ENCODE peak calls at places on chromosomes 6 and 20, in seven cellular contexts. D is cardiac fibroblast; M is HFF-Myc; L is brain microvascular endothelial cell; Y is CD8-positive, alpha-beta T cell; J is GM12865; B is fibroblast of pulmonary artery. Z is an unnamed sample.

GRCh38 chr6:132084811-132085509 is 133.8 kb upstream of the CCN2 start:
- DNase-seq in D (peak), M (peak), L (peak), Y (no peak), J (peak), B (peak), Z (peak)

GRCh38 chr6:4776967-4777925 is 1.0 kb downstream of the CDYL start:
- DNase-seq in D (peak), M (no peak), L (peak), Y (peak), J (peak), B (peak), Z (peak)

GRCh38 chr6:45548657-45549515 is 171.2 kb upstream of the SUPT3H start:
- DNase-seq in D (no peak), M (no peak), L (no peak), Y (no peak), J (peak), B (no peak), Z (no peak)

GRCh38 chr20:1894471-1894950 is 696 bp upstream of the SIRPA start:
- DNase-seq in D (no peak), M (no peak), L (no peak), Y (no peak), J (peak), B (no peak), Z (peak)

GRCh38 chr20:2217857-2218529 is 77.8 kb upstream of the TGM3 start:
- DNase-seq in D (no peak), M (no peak), L (no peak), Y (no peak), J (peak), B (no peak), Z (no peak)

GRCh38 chr6:73704260-73704659 is 8.3 kb downstream of the CD109 start:
- DNase-seq in D (peak), M (peak), L (peak), Y (no peak), J (peak), B (peak), Z (peak)

GRCh38 chr20:4342631-4343030 is 327.3 kb upstream of the RNF24 start:
- DNase-seq in D (no peak), M (no peak), L (no peak), Y (no peak), J (no peak), B (no peak), Z (no peak)

GRCh38 chr6:41071923-41072835 is at the start of gene OARD1:
- DNase-seq in D (peak), M (peak), L (peak), Y (peak), J (peak), B (peak), Z (peak)

GRCh38 chr6:147161253-147161973 is 42.8 kb upstream of the STXBP5 start:
- DNase-seq in D (no peak), M (no peak), L (no peak), Y (no peak), J (no peak), B (no peak), Z (no peak)

GRCh38 chr6:134310817-134311216 is 7.1 kb downstream of the SGK1 start:
- DNase-seq in D (no peak), M (no peak), L (no peak), Y (no peak), J (no peak), B (no peak), Z (no peak)

GRCh38 chr6:8530775-8531435 is 95.6 kb upstream of the SLC35B3 start:
- DNase-seq in D (peak), M (no peak), L (no peak), Y (no peak), J (no peak), B (peak), Z (peak)

GRCh38 chr20:61584851-61585250 is 332.8 kb downstream of the CDH4 start:
- DNase-seq in D (no peak), M (no peak), L (no peak), Y (no peak), J (no peak), B (no peak), Z (no peak)

GRCh38 chr6:167306401-167306998 is 15.4 kb downstream of the UNC93A start:
- DNase-seq in D (no peak), M (no peak), L (no peak), Y (no peak), J (no peak), B (no peak), Z (peak)

GRCh38 chr20:63498950-63499332 is at the start of gene EEF1A2:
- DNase-seq in D (no peak), M (no peak), L (no peak), Y (peak), J (no peak), B (no peak), Z (no peak)

GRCh38 chr20:5714261-5715041 is 35.8 kb upstream of the SHLD1 start:
- DNase-seq in D (peak), M (no peak), L (peak), Y (peak), J (peak), B (peak), Z (no peak)

GRCh38 chr6:13089296-13089994 is 238.9 kb downstream of the TBC1D7 start:
- DNase-seq in D (peak), M (no peak), L (no peak), Y (no peak), J (no peak), B (peak), Z (peak)

GRCh38 chr6:141264101-141264500 is 868.6 kb upstream of the GJE1 start:
- DNase-seq in D (no peak), M (no peak), L (no peak), Y (no peak), J (peak), B (no peak), Z (no peak)

GRCh38 chr6:30548375-30548774 is 7.9 kb downstream of the GNL1 start:
- DNase-seq in D (peak), M (no peak), L (no peak), Y (no peak), J (no peak), B (peak), Z (peak)

GRCh38 chr6:26568601-26569432 is 27.9 kb upstream of the ABT1 start:
- DNase-seq in D (peak), M (peak), L (peak), Y (peak), J (peak), B (peak), Z (peak)

GRCh38 chr6:105769987-105770386 is 316.1 kb upstream of the PRDM1 start:
- DNase-seq in D (peak), M (no peak), L (peak), Y (no peak), J (no peak), B (no peak), Z (peak)

GRCh38 chr6:13331516-13332348 is 3.4 kb upstream of the TBC1D7 start:
- DNase-seq in D (peak), M (no peak), L (no peak), Y (no peak), J (peak), B (peak), Z (peak)

GRCh38 chr6:158969148-158969547 is 30.9 kb downstream of the RSPH3 start:
- DNase-seq in D (no peak), M (no peak), L (no peak), Y (no peak), J (no peak), B (peak), Z (no peak)

GRCh38 chr6:39889229-39889628 is 45.0 kb downstream of the MOCS1 start:
- DNase-seq in D (no peak), M (no peak), L (no peak), Y (no peak), J (no peak), B (no peak), Z (no peak)

GRCh38 chr6:16742116-16742515 is 19.1 kb downstream of the ATXN1 start:
- DNase-seq in D (no peak), M (no peak), L (no peak), Y (no peak), J (no peak), B (no peak), Z (no peak)

GRCh38 chr6:52231411-52232127 is 12.7 kb downstream of the IL17F start:
- DNase-seq in D (no peak), M (no peak), L (no peak), Y (no peak), J (no peak), B (no peak), Z (no peak)

GRCh38 chr6:107563694-107564093 is 73.8 kb downstream of the SOBP start:
- DNase-seq in D (no peak), M (no peak), L (no peak), Y (no peak), J (no peak), B (no peak), Z (no peak)

GRCh38 chr6:25962368-25963127 is at the start of gene TRIM38:
- DNase-seq in D (peak), M (peak), L (peak), Y (peak), J (peak), B (peak), Z (peak)

GRCh38 chr6:52512199-52512598 is 64.7 kb downstream of the TRAM2 start:
- DNase-seq in D (peak), M (no peak), L (peak), Y (no peak), J (no peak), B (peak), Z (peak)

GRCh38 chr6:169725270-169726048 is 1.2 kb upstream of the PHF10 start:
- DNase-seq in D (peak), M (no peak), L (peak), Y (no peak), J (peak), B (peak), Z (peak)

GRCh38 chr6:153129873-153130514 is 1.1 kb downstream of the RGS17 start:
- DNase-seq in D (peak), M (no peak), L (peak), Y (no peak), J (no peak), B (no peak), Z (peak)

GRCh38 chr6:140201787-140202458 is 827.5 kb upstream of the CITED2 start:
- DNase-seq in D (peak), M (no peak), L (no peak), Y (no peak), J (no peak), B (no peak), Z (no peak)

GRCh38 chr6:14476793-14477531 is 359.4 kb downstream of the CD83 start:
- DNase-seq in D (peak), M (peak), L (peak), Y (no peak), J (no peak), B (peak), Z (peak)

GRCh38 chr6:140559458-140559857 is 1185.0 kb upstream of the CITED2 start:
- DNase-seq in D (no peak), M (no peak), L (no peak), Y (no peak), J (no peak), B (no peak), Z (no peak)

GRCh38 chr20:12113468-12114371 is 196.0 kb downstream of the BTBD3 start:
- DNase-seq in D (peak), M (peak), L (no peak), Y (no peak), J (no peak), B (peak), Z (peak)

GRCh38 chr6:39664173-39664572 is 61.0 kb downstream of the KIF6 start:
- DNase-seq in D (no peak), M (no peak), L (no peak), Y (no peak), J (no peak), B (no peak), Z (no peak)

GRCh38 chr20:33415948-33416347 is 14.6 kb upstream of the CDK5RAP1 start:
- DNase-seq in D (peak), M (no peak), L (no peak), Y (no peak), J (peak), B (peak), Z (peak)

GRCh38 chr6:17927705-17928104 is 59.7 kb downstream of the KIF13A start:
- DNase-seq in D (no peak), M (no peak), L (no peak), Y (no peak), J (no peak), B (no peak), Z (no peak)

GRCh38 chr6:40386200-40386599 is 201.0 kb downstream of the LRFN2 start:
- DNase-seq in D (no peak), M (no peak), L (no peak), Y (no peak), J (no peak), B (no peak), Z (no peak)

GRCh38 chr20:37920270-37920669 is 17.3 kb downstream of the VSTM2L start:
- DNase-seq in D (no peak), M (no peak), L (no peak), Y (no peak), J (peak), B (no peak), Z (no peak)

DNA sequence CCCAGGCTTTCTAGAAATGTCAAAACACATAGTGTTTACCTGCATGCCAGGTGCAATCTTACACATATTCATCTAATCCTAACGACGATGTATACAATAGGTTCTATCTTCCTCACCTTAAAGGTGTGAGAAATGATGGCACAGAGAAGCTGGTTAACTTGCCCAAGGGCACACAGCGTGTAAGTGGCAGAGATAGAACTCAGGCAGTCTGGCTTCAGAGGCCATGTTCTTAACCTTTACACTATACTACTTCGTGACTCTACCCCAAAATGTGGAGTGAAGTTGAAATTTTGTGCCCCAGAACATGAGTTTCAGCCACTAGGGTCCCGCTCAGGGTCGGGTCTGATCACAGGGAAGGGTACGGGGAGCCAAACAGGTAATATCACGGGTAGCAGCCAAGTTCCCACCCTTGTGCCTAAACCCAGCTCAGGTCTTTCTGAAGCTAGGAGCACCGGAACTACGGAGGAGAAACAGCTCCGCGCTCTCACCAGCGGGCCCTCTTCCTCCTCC is 523 bp downstream of the VPS52 start:
- DNase-seq in D (no peak), M (no peak), L (no peak), Y (no peak), J (no peak), B (peak), Z (no peak)
- TF ChIP-seq CTCF in D (no peak), M (no peak), L (peak), Y (no peak), J (no peak), B (no peak), Z (no peak)

GRCh38 chr20:53220482-53221307 is 248.5 kb downstream of the TSHZ2 start:
- DNase-seq in D (no peak), M (no peak), L (no peak), Y (no peak), J (no peak), B (no peak), Z (no peak)
- H3K4me3 ChIP-seq in D (no peak), M (no peak), L (no peak), Y (no peak), J (no peak), B (no peak), Z (no peak)

DNA sequence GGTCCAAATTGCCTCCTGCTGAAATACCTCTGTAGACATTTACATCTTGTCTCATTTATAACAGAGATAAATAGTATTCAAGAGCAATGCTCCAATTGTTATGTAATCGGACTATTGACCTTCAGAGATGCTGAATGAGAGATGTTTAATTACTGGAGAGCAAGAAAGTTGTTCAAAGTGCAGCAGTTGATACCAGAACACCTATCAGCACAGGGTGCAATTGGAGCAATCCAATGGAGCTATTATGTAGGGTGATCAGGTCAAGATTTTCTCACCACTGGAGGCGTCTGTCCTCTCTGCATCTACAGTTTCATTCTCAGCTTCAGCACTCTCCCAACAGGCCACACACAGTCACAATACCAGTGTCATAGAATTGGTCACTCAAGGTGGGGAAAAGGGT is 19.5 kb upstream of the TMX4 start:
- DNase-seq in D (no peak), M (no peak), L (no peak), Y (no peak), J (no peak), B (no peak), Z (no peak)
- TF ChIP-seq CTCF in D (no peak), M (no peak), L (no peak), Y (no peak), J (no peak), B (no peak), Z (no peak)

GRCh38 chr6:103872683-103873082 is 987.0 kb downstream of the HACE1 start:
- DNase-seq in D (peak), M (no peak), L (no peak), Y (no peak), J (no peak), B (peak), Z (no peak)

GRCh38 chr6:103875221-103875620 is 984.5 kb downstream of the HACE1 start:
- DNase-seq in D (no peak), M (no peak), L (no peak), Y (no peak), J (no peak), B (no peak), Z (no peak)

GRCh38 chr6:103870970-103871369 is 988.7 kb downstream of the HACE1 start:
- DNase-seq in D (peak), M (no peak), L (no peak), Y (no peak), J (no peak), B (peak), Z (no peak)

GRCh38 chr6:103872219-103872618 is 987.5 kb downstream of the HACE1 start:
- DNase-seq in D (no peak), M (no peak), L (no peak), Y (no peak), J (no peak), B (no peak), Z (no peak)

DNA sequence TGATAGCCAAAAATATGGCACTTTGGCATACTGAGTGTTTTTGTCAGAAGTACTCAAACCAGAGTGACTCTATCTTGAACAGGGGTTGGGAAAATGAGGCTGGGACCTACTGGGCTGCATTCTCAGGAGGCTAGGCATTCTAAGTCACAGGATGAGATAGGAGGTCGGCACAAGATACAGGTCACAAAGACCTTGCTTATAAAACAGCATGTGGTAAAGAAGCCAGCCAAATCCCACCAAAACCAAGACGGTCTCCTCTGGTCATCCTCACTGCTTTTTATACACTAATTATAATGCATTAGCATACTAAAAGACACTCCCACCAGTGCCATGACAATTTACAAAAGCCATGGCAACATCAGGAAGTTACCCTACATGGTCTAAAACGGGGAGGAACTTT is 985.1 kb downstream of the HACE1 start:
- DNase-seq in D (no peak), M (no peak), L (no peak), Y (no peak), J (no peak), B (no peak), Z (no peak)
- H3K4me3 ChIP-seq in D (no peak), M (no peak), L (no peak), Y (no peak), J (no peak), B (no peak), Z (no peak)

DNA sequence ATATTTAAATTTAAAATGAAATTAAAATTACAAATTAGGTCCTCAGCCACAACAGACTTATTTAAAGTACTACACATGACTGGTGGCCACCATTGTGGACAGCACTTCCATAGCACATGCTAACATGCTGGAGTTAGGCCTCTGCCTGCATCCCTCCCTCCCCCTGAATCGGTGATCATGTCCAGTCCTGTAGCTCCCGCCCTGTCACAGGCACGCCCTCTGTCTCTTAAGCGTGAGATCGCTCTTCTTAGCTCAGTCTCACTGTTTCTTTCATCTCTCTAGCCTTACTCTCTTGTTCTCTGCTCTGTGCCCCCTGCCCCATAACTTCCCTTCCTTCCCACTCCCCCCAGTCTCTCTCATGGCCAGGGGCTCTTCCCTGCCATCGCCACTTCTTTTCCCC is 28.9 kb downstream of the ELMO2 start:
- DNase-seq in D (no peak), M (no peak), L (no peak), Y (no peak), J (no peak), B (no peak), Z (no peak)
- TF ChIP-seq CTCF in D (no peak), M (no peak), L (no peak), Y (no peak), J (no peak), B (no peak), Z (no peak)

GRCh38 chr6:401994-402640 is 10.6 kb downstream of the IRF4 start:
- DNase-seq in D (no peak), M (no peak), L (no peak), Y (no peak), J (peak), B (no peak), Z (no peak)

GRCh38 chr6:404685-405423 is 13.3 kb downstream of the IRF4 start:
- DNase-seq in D (no peak), M (no peak), L (no peak), Y (no peak), J (peak), B (no peak), Z (no peak)

GRCh38 chr6:401239-401993 is 9.9 kb downstream of the IRF4 start:
- DNase-seq in D (no peak), M (no peak), L (no peak), Y (no peak), J (peak), B (no peak), Z (no peak)

GRCh38 chr6:403659-404655 is 12.4 kb downstream of the IRF4 start:
- DNase-seq in D (no peak), M (no peak), L (no peak), Y (no peak), J (peak), B (no peak), Z (no peak)

GRCh38 chr6:402901-403658 is 11.5 kb downstream of the IRF4 start:
- DNase-seq in D (no peak), M (no peak), L (no peak), Y (no peak), J (peak), B (no peak), Z (no peak)
- H3K4me3 ChIP-seq in D (no peak), M (no peak), L (no peak), Y (no peak), J (no peak), B (no peak), Z (no peak)

DNA sequence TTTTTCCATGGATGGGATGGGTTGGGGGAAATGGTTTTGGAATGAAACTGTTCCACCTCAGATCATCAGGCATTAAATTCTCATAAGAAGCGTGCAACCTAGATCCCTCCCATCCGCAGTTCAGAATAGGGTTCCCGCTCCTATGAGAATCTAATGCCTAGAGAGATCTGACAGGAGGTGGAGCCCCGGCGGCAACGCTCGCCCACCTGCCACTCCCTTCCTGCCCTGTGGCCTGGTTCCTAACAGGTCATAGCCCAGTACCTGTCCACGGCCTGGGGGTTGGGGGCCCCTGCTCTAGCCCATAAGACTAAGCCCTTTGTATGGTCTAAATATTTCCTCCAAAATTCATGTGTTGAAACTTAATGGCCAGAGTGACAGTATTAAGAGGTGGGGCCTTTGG is 92.3 kb upstream of the SALL4 start:
- DNase-seq in D (no peak), M (no peak), L (no peak), Y (no peak), J (no peak), B (no peak), Z (no peak)
- TF ChIP-seq CTCF in D (no peak), M (no peak), L (no peak), Y (no peak), J (no peak), B (no peak), Z (no peak)

GRCh38 chr6:75852721-75853120 is 103.7 kb downstream of the MYO6 start:
- DNase-seq in D (peak), M (no peak), L (peak), Y (no peak), J (peak), B (peak), Z (no peak)
- H3K4me3 ChIP-seq in D (no peak), M (no peak), L (no peak), Y (no peak), J (no peak), B (no peak), Z (no peak)